ENCODE peak calls at places on chromosome 10, in nine cellular contexts. Z is activated naive CD8-positive, alpha-beta T cell treated with anti-CD3 and anti-CD28 coated beads, Interleukin-2, amount 50 U/mL, for 24 hours; O is left kidney; P is EH; K is HEK293T; I is hippocampal formation; G is progenitor cell of endocrine pancreas; U is SK-MEL-5; M is ovary. V is an unnamed sample.

GRCh38 chr10:34677132-34677531 is 138.0 kb downstream of the PARD3 start:
- DNase-seq in Z (no peak), O (no peak), P (no peak), K (no peak), I (no peak), G (no peak), U (no peak), M (no peak), V (no peak)

GRCh38 chr10:121615401-121615800 is 17.2 kb upstream of the FGFR2 start:
- DNase-seq in Z (no peak), O (peak), P (no peak), K (no peak), I (no peak), G (no peak), U (no peak), M (peak), V (no peak)

GRCh38 chr10:132170561-132171361 is 16.0 kb upstream of the DPYSL4 start:
- DNase-seq in Z (no peak), O (peak), P (no peak), K (no peak), I (no peak), G (no peak), U (no peak), M (no peak), V (no peak)

GRCh38 chr10:93751074-93751572 is 6.6 kb upstream of the LGI1 start:
- DNase-seq in Z (no peak), O (no peak), P (no peak), K (no peak), I (no peak), G (no peak), U (no peak), M (no peak), V (no peak)

GRCh38 chr10:125982256-125982948 is 86.0 kb downstream of the FANK1 start:
- DNase-seq in Z (peak), O (peak), P (peak), K (peak), I (no peak), G (no peak), U (peak), M (no peak), V (peak)

GRCh38 chr10:73088304-73088703 is 8.4 kb downstream of the P4HA1 start:
- DNase-seq in Z (no peak), O (no peak), P (peak), K (no peak), I (no peak), G (no peak), U (no peak), M (no peak), V (no peak)

GRCh38 chr10:89921422-89921821 is 220.0 kb downstream of the KIF20B start:
- DNase-seq in Z (no peak), O (no peak), P (peak), K (no peak), I (no peak), G (no peak), U (no peak), M (no peak), V (no peak)

GRCh38 chr10:121956111-121957061 is 18.6 kb downstream of the NSMCE4A start:
- DNase-seq in Z (no peak), O (peak), P (peak), K (no peak), I (no peak), G (no peak), U (no peak), M (no peak), V (no peak)

GRCh38 chr10:125030567-125031197 is 88.8 kb downstream of the ZRANB1 start:
- DNase-seq in Z (no peak), O (no peak), P (peak), K (no peak), I (no peak), G (no peak), U (no peak), M (no peak), V (no peak)

GRCh38 chr10:30364391-30365268 is 15.6 kb upstream of the MTPAP start:
- DNase-seq in Z (no peak), O (peak), P (no peak), K (no peak), I (no peak), G (no peak), U (no peak), M (no peak), V (no peak)

GRCh38 chr10:57785546-57785945 is 482.1 kb downstream of the IPMK start:
- DNase-seq in Z (no peak), O (no peak), P (no peak), K (no peak), I (no peak), G (no peak), U (no peak), M (no peak), V (no peak)

GRCh38 chr10:6473901-6474370 is 106.1 kb downstream of the PRKCQ start:
- DNase-seq in Z (peak), O (peak), P (peak), K (no peak), I (no peak), G (no peak), U (no peak), M (no peak), V (no peak)

GRCh38 chr10:99685232-99686041 is 26.1 kb downstream of the ENTPD7 start:
- DNase-seq in Z (no peak), O (no peak), P (peak), K (no peak), I (no peak), G (no peak), U (no peak), M (no peak), V (no peak)

GRCh38 chr10:80416401-80417098 is 8.2 kb downstream of the PRXL2A start:
- DNase-seq in Z (no peak), O (peak), P (no peak), K (peak), I (no peak), G (no peak), U (no peak), M (peak), V (no peak)

GRCh38 chr10:33280217-33280616 is 54.2 kb downstream of the NRP1 start:
- DNase-seq in Z (no peak), O (no peak), P (peak), K (no peak), I (no peak), G (no peak), U (no peak), M (no peak), V (no peak)

GRCh38 chr10:29784175-29784773 is 149.5 kb upstream of the SVIL start:
- DNase-seq in Z (no peak), O (no peak), P (peak), K (peak), I (no peak), G (no peak), U (peak), M (peak), V (peak)

GRCh38 chr10:116787893-116788665 is 45.7 kb upstream of the HSPA12A start:
- DNase-seq in Z (peak), O (peak), P (peak), K (peak), I (peak), G (peak), U (peak), M (peak), V (peak)

GRCh38 chr10:101130984-101131961 is at the start of gene TLX1:
- DNase-seq in Z (no peak), O (peak), P (no peak), K (no peak), I (no peak), G (no peak), U (no peak), M (no peak), V (no peak)

V was measured in iPS DF 6.9.